ENCODE peak calls at places on chromosomes 6 and 20, in five cellular contexts. Y is heart left ventricle; G is stromal cell of bone marrow; A is naive thymus-derived CD4-positive, alpha-beta T cell; U is left ventricle myocardium inferior. B is an unnamed sample.

GRCh38 chr6:2630362-2630761 is 120.4 kb downstream of the MYLK4 start:
- DNase-seq in Y (peak), G (peak), A (no peak), U (no peak), B (no peak)

GRCh38 chr6:166997768-166998255 is 1.4 kb upstream of the CEP43 start:
- DNase-seq in Y (peak), G (peak), A (peak), U (peak), B (peak)

GRCh38 chr6:47301441-47301840 is 8.3 kb downstream of the TNFRSF21 start:
- DNase-seq in Y (no peak), G (no peak), A (no peak), U (no peak), B (no peak)

GRCh38 chr6:167146173-167146572 is 11.6 kb downstream of the GPR31 start:
- DNase-seq in Y (no peak), G (no peak), A (no peak), U (no peak), B (no peak)

GRCh38 chr6:108260809-108261569 is at the start of gene SNX3:
- DNase-seq in Y (peak), G (peak), A (peak), U (peak), B (peak)

GRCh38 chr6:155444120-155444917 is 11.3 kb downstream of the NOX3 start:
- DNase-seq in Y (no peak), G (no peak), A (no peak), U (no peak), B (no peak)

GRCh38 chr6:28258877-28259777 is at the start of gene NKAPL:
- DNase-seq in Y (peak), G (peak), A (no peak), U (peak), B (no peak)

GRCh38 chr6:107866606-107867301 is 42.6 kb upstream of the SCML4 start:
- DNase-seq in Y (no peak), G (no peak), A (peak), U (no peak), B (peak)

GRCh38 chr6:155154158-155154830 is 109.5 kb upstream of the CLDN20 start:
- DNase-seq in Y (no peak), G (peak), A (no peak), U (no peak), B (peak)

GRCh38 chr20:7710440-7710839 is 229.8 kb downstream of the HAO1 start:
- DNase-seq in Y (no peak), G (no peak), A (no peak), U (no peak), B (no peak)

GRCh38 chr6:53800976-53801375 is 6.2 kb downstream of the LRRC1 start:
- DNase-seq in Y (no peak), G (no peak), A (no peak), U (no peak), B (no peak)

GRCh38 chr6:25125736-25126135 is 153.4 kb upstream of the CARMIL1 start:
- DNase-seq in Y (no peak), G (no peak), A (no peak), U (no peak), B (no peak)

GRCh38 chr20:35145141-35145564 is 2.0 kb downstream of the EDEM2 start:
- DNase-seq in Y (no peak), G (peak), A (peak), U (no peak), B (peak)

GRCh38 chr20:20743511-20744169 is 31.2 kb upstream of the RALGAPA2 start:
- DNase-seq in Y (peak), G (no peak), A (no peak), U (peak), B (peak)

GRCh38 chr6:55497694-55498093 is 81.3 kb downstream of the HMGCLL1 start:
- DNase-seq in Y (no peak), G (no peak), A (no peak), U (no peak), B (no peak)

GRCh38 chr20:22512911-22513489 is 71.4 kb downstream of the FOXA2 start:
- DNase-seq in Y (no peak), G (no peak), A (no peak), U (no peak), B (no peak)

GRCh38 chr6:112338310-112338709 is 8.8 kb upstream of the RFPL4B start:
- DNase-seq in Y (no peak), G (peak), A (no peak), U (no peak), B (no peak)

GRCh38 chr6:53744321-53744720 is 50.5 kb upstream of the LRRC1 start:
- DNase-seq in Y (no peak), G (no peak), A (no peak), U (no peak), B (no peak)

GRCh38 chr6:132590362-132590761 is 821 bp upstream of the TAAR5 start:
- DNase-seq in Y (no peak), G (no peak), A (no peak), U (no peak), B (peak)

GRCh38 chr20:1308067-1308701 is 20.8 kb downstream of the SDCBP2 start:
- DNase-seq in Y (no peak), G (no peak), A (no peak), U (no peak), B (no peak)

GRCh38 chr6:7241709-7242645 is 71.0 kb downstream of the SSR1 start:
- DNase-seq in Y (no peak), G (no peak), A (no peak), U (no peak), B (no peak)

GRCh38 chr6:167846997-167847606 is 20.4 kb downstream of the AFDN start:
- DNase-seq in Y (no peak), G (no peak), A (no peak), U (no peak), B (no peak)

GRCh38 chr6:45687570-45687969 is 309.8 kb upstream of the SUPT3H start:
- DNase-seq in Y (no peak), G (no peak), A (no peak), U (no peak), B (no peak)

GRCh38 chr20:62874745-62875344 is 13.2 kb upstream of the TCFL5 start:
- DNase-seq in Y (no peak), G (no peak), A (no peak), U (no peak), B (no peak)

GRCh38 chr6:77124604-77125003 is 338.7 kb downstream of the HTR1B start:
- DNase-seq in Y (no peak), G (no peak), A (no peak), U (no peak), B (no peak)

GRCh38 chr6:83309344-83309743 is 116.2 kb downstream of the RWDD2A start:
- DNase-seq in Y (no peak), G (no peak), A (no peak), U (no peak), B (no peak)

GRCh38 chr6:53734473-53735299 is 60.1 kb upstream of the LRRC1 start:
- DNase-seq in Y (peak), G (no peak), A (no peak), U (peak), B (no peak)

GRCh38 chr6:44856495-44856878 is 469.0 kb downstream of the CDC5L start:
- DNase-seq in Y (no peak), G (no peak), A (no peak), U (no peak), B (no peak)

GRCh38 chr6:165939601-165940290 is 227.9 kb downstream of the TBXT start:
- DNase-seq in Y (no peak), G (no peak), A (no peak), U (no peak), B (no peak)

GRCh38 chr6:89221109-89221508 is 4.0 kb upstream of the GABRR1 start:
- DNase-seq in Y (no peak), G (no peak), A (no peak), U (no peak), B (no peak)

GRCh38 chr6:139508023-139508422 is 133.6 kb upstream of the CITED2 start:
- DNase-seq in Y (no peak), G (no peak), A (no peak), U (no peak), B (no peak)